ENCODE peak calls at places on chromosomes 7 and 10, in five cellular contexts. Q is lower lobe of right lung, R is osteoblast, Y is IMR-90, S is stomach. D is an unnamed sample.

GRCh38 chr7:152076940-152077933 is 51.8 kb downstream of the GALNT11 start:
- DNase-seq in Q (no peak), R (no peak), Y (peak), S (no peak), D (peak)

GRCh38 chr10:42962120-42962901 is 114.6 kb upstream of the RET start:
- DNase-seq in S (peak), Y (no peak), Q (peak), R (peak), D (no peak)

GRCh38 chr10:113945075-113945686 is 90.7 kb downstream of the NHLRC2 start:
- DNase-seq in S (peak), Y (peak), Q (peak), R (no peak), D (peak)

GRCh38 chr7:3683886-3684539 is 383.0 kb downstream of the SDK1 start:
- DNase-seq in R (peak), S (no peak), Q (no peak), Y (no peak), D (no peak)

GRCh38 chr7:44796034-44796503 is 412 bp upstream of the PPIA start:
- DNase-seq in Y (peak), Q (no peak), R (peak), S (no peak), D (peak)

GRCh38 chr10:113520606-113521481 is 32.0 kb upstream of the HABP2 start:
- DNase-seq in S (peak), Q (peak), R (peak), Y (peak), D (peak)

GRCh38 chr7:44184221-44184873 is 4.9 kb downstream of the GCK start:
- DNase-seq in Q (no peak), Y (peak), R (peak), S (no peak), D (peak)

GRCh38 chr7:104984591-104985258 is 29.3 kb upstream of the KMT2E start:
- DNase-seq in Q (no peak), R (no peak), S (no peak), Y (no peak), D (no peak)

GRCh38 chr10:20891338-20891714 is 5.8 kb downstream of the NEBL start:
- DNase-seq in Q (no peak), R (no peak), Y (no peak), S (no peak), D (peak)

GRCh38 chr10:21334891-21335696 is 190.4 kb downstream of the SKIDA1 start:
- DNase-seq in Y (peak), Q (no peak), S (no peak), R (peak), D (peak)

GRCh38 chr10:62803993-62804383 is 532 bp upstream of the ADO start:
- DNase-seq in Q (no peak), R (no peak), S (no peak), Y (peak), D (no peak)

GRCh38 chr10:123146892-123147634 is 873 bp upstream of the HMX2 start:
- DNase-seq in S (no peak), R (peak), Q (no peak), Y (no peak), D (no peak)

GRCh38 chr7:34315032-34315431 is 343.0 kb upstream of the NPSR1 start:
- DNase-seq in S (no peak), Y (peak), Q (no peak), R (no peak), D (peak)

GRCh38 chr10:23994459-23995046 is 214.4 kb upstream of the KIAA1217 start:
- DNase-seq in Y (peak), R (peak), Q (peak), S (peak), D (peak)

GRCh38 chr7:16462618-16463017 is 2.9 kb downstream of the SOSTDC1 start:
- DNase-seq in R (no peak), Y (no peak), S (no peak), Q (no peak), D (peak)

GRCh38 chr10:91596821-91597396 is 36.0 kb downstream of the PPP1R3C start:
- DNase-seq in S (no peak), Q (no peak), Y (peak), R (peak), D (peak)

GRCh38 chr10:21314234-21314633 is 211.2 kb downstream of the SKIDA1 start:
- DNase-seq in S (no peak), Y (no peak), R (no peak), Q (no peak), D (no peak)

GRCh38 chr7:141697211-141697871 is 4.6 kb downstream of the DENND11 start:
- DNase-seq in Q (no peak), S (no peak), Y (peak), R (no peak), D (peak)

GRCh38 chr7:48025630-48026029 is 3.3 kb downstream of the SUN3 start:
- DNase-seq in S (no peak), Q (no peak), Y (no peak), R (no peak), D (no peak)

GRCh38 chr7:1961776-1962276 is 270.9 kb downstream of the MAD1L1 start:
- DNase-seq in Y (peak), R (no peak), Q (no peak), S (no peak), D (peak)

GRCh38 chr7:138738551-138739335 is 37.6 kb upstream of the SVOPL start:
- DNase-seq in Q (peak), R (peak), S (peak), Y (peak), D (peak)

GRCh38 chr7:116802144-116802747 is 60.1 kb upstream of the CAPZA2 start:
- DNase-seq in R (no peak), Y (peak), S (no peak), Q (no peak), D (no peak)

GRCh38 chr7:45689011-45689796 is 115.0 kb downstream of the ADCY1 start:
- DNase-seq in S (no peak), R (peak), Q (no peak), Y (peak), D (peak)

GRCh38 chr10:26453850-26454249 is 15.7 kb downstream of the APBB1IP start:
- DNase-seq in Y (no peak), Q (no peak), S (no peak), R (no peak), D (no peak)

GRCh38 chr7:73983437-73984164 is 44.4 kb upstream of the ELN start:
- DNase-seq in S (no peak), R (peak), Q (peak), Y (no peak), D (no peak)

GRCh38 chr10:91296471-91296870 is 76.0 kb downstream of the PCGF5 start:
- DNase-seq in R (no peak), Y (no peak), S (no peak), Q (no peak), D (peak)

GRCh38 chr10:113297226-113297625 is 255.6 kb upstream of the HABP2 start:
- DNase-seq in S (no peak), Q (no peak), R (peak), Y (peak), D (no peak)

GRCh38 chr7:120060283-120060682 is 212.7 kb upstream of the KCND2 start:
- DNase-seq in S (no peak), Q (no peak), Y (peak), R (peak), D (no peak)

GRCh38 chr10:43208147-43209063 is 58.5 kb downstream of the RASGEF1A start:
- DNase-seq in S (no peak), Q (peak), R (peak), Y (no peak), D (no peak)

GRCh38 chr7:12961910-12962309 is 274.5 kb downstream of the ARL4A start:
- DNase-seq in Y (no peak), S (no peak), R (no peak), Q (no peak), D (no peak)

GRCh38 chr7:143901360-143901709 is 641 bp downstream of the TCAF1 start:
- DNase-seq in R (no peak), S (peak), Q (peak), Y (peak), D (no peak)

GRCh38 chr7:28748934-28749584 is 209.1 kb downstream of the TRIL start:
- DNase-seq in Q (peak), S (no peak), R (no peak), Y (peak), D (peak)

GRCh38 chr10:117830832-117831231 is 215.9 kb downstream of the RAB11FIP2 start:
- DNase-seq in R (no peak), Y (no peak), S (no peak), Q (no peak), D (no peak)

GRCh38 chr7:138396251-138397070 is 63.6 kb upstream of the TRIM24 start:
- DNase-seq in Y (no peak), S (peak), Q (no peak), R (peak), D (no peak)

GRCh38 chr7:134885967-134886352 is 100.3 kb upstream of the AGBL3 start:
- DNase-seq in R (no peak), Y (peak), Q (no peak), S (no peak), D (peak)

GRCh38 chr7:20214787-20215669 is 2.2 kb downstream of the MACC1 start:
- DNase-seq in S (no peak), Y (no peak), Q (peak), R (no peak), D (peak)

DNA sequence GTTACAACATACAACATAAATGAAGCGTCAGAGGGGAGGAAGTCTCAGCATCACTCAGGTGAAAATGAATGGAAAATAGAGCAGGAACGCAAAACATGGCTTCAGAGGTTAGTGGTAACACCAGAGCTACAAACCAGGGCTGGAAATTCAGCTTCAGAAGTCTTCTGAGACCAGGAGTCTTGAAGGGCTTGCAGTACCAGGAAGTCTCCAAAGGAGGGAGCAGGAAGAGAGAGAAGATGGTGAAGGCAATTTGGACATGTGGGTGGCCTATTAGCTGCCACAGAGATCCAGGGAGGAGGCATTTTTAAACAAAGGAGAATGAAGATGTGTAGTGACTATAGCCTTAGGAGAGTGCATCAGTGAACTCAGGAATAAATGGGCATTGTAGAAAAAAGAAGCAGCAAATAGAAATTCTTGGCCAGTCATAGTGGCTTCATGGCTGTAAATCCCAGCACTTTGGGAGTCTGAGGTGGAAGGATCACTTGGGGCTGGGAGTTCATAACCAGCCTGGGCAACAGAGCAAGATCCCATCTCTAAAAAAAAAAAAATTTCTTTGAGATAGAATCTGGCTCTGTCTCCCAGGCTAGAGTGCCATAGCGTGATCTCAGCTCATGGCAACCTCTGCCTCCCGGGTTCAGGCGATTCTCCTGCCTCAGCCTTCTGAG is 9.3 kb upstream of the TET1 start:
- DNase-seq in Y (peak), R (peak), Q (no peak), S (peak), D (peak)
- TF ChIP-seq CTCF in Y (peak), R (peak), Q (peak), S (peak), D (peak)

DNA sequence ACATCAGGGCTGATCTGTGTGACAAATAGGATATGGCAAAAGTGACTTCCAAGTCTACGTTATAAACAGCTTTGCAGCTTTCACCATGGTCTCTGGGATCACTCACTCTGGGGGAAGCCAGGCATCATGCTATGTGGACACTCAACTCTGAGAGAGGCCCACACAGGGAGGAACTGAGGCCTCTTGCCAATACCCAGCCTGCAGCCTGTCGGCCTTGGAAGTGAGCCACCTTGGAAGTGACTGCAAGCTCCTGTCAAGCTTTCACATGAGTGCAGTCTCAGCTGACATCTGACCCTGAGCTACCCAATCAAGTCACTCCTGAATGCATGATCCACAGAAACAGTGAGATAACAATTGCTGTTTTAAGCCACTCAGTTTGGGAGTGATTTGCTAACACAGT is 56.5 kb downstream of the MMRN2 start:
- DNase-seq in S (peak), Y (peak), Q (peak), R (no peak), D (no peak)
- H3K27ac ChIP-seq in S (peak), Y (peak), Q (no peak), R (no peak), D (no peak)

GRCh38 chr7:82805527-82805960 is 357.1 kb downstream of the PCLO start:
- DNase-seq in Y (peak), R (peak), Q (no peak), S (no peak), D (peak)

GRCh38 chr7:82808633-82809032 is 354.1 kb downstream of the PCLO start:
- DNase-seq in R (no peak), S (no peak), Q (no peak), Y (no peak), D (no peak)

GRCh38 chr7:82816272-82816671 is 346.4 kb downstream of the PCLO start:
- DNase-seq in Q (no peak), R (no peak), S (no peak), Y (no peak), D (no peak)

DNA sequence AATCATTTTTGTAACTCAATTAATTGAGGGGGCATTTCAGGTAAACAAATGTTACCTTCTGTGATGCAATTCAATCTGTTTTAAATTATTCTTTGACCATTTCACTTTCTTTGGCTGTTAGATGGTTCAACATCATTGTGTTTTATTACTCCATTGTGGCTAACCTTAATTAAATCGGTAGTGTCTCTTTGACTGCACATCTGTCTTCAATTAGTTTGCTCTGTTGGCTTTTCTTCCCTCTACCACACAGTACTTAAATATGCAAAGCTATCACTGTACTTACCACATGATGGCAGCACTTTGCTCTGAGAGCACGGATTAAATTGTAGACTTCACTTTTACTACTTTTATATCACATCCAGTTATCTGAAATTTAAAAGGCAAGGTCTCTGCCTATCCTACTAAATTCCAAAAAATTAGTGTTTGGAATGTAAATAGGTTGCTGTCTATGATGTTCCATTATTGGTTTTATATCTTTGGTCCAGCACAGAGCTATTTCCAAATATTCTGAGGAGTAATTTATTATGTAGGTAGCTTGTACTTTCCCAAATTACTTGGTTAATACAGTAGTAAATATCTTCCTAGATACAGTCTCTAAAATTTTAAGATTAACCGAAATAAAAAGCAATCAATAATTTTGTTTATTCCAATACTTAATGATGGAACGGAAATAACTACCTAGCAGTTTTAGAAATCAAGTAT is 352.0 kb downstream of the PCLO start:
- DNase-seq in Y (peak), R (no peak), S (no peak), Q (no peak), D (peak)
- TF ChIP-seq CTCF in Y (peak), R (peak), S (peak), Q (peak), D (peak)

DNA sequence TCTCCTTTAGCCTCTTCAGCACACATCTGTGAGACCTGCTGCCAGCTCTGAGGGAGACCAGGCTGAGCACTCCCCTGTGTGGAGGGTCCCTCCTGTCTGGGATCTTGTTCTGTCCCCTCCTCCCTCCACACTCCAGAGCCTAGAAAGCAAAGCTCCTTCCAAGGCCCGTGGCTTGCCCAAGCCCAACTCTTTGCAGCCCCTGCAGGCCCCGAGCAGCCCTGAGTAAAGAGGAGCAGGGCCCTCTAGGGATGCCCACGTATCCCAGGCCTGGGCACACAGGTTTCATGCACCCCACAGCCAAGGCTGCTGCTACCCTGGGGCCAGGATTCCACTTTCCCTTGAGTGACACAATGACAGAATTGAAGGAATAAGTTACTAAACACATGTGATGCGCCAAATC is 24.0 kb downstream of the COBL start:
- DNase-seq in Y (no peak), R (no peak), S (no peak), Q (no peak), D (no peak)
- H3K27ac ChIP-seq in Y (no peak), R (no peak), S (no peak), Q (no peak), D (no peak)

GRCh38 chr10:73910401-73910763 is 550 bp upstream of the PLAU start:
- DNase-seq in R (no peak), Y (peak), Q (no peak), S (no peak), D (peak)
- TF ChIP-seq CTCF in R (no peak), Y (no peak), Q (no peak), S (no peak), D (no peak)

GRCh38 chr10:75450062-75450429 is 18.6 kb downstream of the LRMDA start:
- DNase-seq in Y (no peak), R (no peak), Q (no peak), S (no peak), D (no peak)
- H3K27ac ChIP-seq in Y (no peak), R (no peak), Q (no peak), S (no peak), D (no peak)

GRCh38 chr10:93090619-93091018 is 16.9 kb downstream of the CYP26A1 start:
- DNase-seq in Y (no peak), Q (no peak), R (no peak), S (no peak), D (no peak)
- TF ChIP-seq CTCF in Y (no peak), Q (no peak), R (no peak), S (no peak), D (no peak)

D was measured in mammary epithelial cell.